ENCODE peak calls at places on chromosomes 7 and 10, in five cellular contexts. R, J, V, S and O are unnamed samples.

GRCh38 chr10:75180592-75180991 is 30.0 kb upstream of the VDAC2 start:
- DNase-seq in R (no peak), J (peak; percentile 21), V (peak; percentile 37), S (no peak), O (no peak)

GRCh38 chr7:142142702-142143101 is 31.2 kb downstream of the MGAM2 start:
- DNase-seq in R (no peak), J (no peak), V (no peak), S (no peak), O (no peak)

GRCh38 chr10:34715511-34716187 is 99.4 kb downstream of the PARD3 start:
- DNase-seq in R (no peak), J (no peak), V (no peak), S (no peak), O (no peak)

GRCh38 chr10:6216916-6217315 is 14.2 kb downstream of the PFKFB3 start:
- DNase-seq in R (no peak), J (no peak), V (no peak), S (no peak), O (no peak)

GRCh38 chr7:134710854-134711624 is 64.4 kb downstream of the BPGM start:
- DNase-seq in R (no peak), J (no peak), V (peak; percentile 70), S (no peak), O (peak; percentile 32)

GRCh38 chr10:132400041-132400546 is 3.1 kb downstream of the PWWP2B start:
- DNase-seq in R (no peak), J (no peak), V (no peak), S (no peak), O (no peak)

GRCh38 chr7:3244241-3244814 is 56.7 kb upstream of the SDK1 start:
- DNase-seq in R (no peak), J (peak; percentile 78), V (peak; percentile 9), S (no peak), O (no peak)

GRCh38 chr10:124632064-124632531 is 112.1 kb downstream of the FAM53B start:
- DNase-seq in R (peak; percentile 84), J (no peak), V (no peak), S (no peak), O (no peak)

GRCh38 chr10:73478636-73479035 is 17.2 kb downstream of the PPP3CB start:
- DNase-seq in R (no peak), J (no peak), V (no peak), S (no peak), O (no peak)

GRCh38 chr7:117072620-117073118 is 119.4 kb downstream of the ST7 start:
- DNase-seq in R (peak; percentile 88), J (peak; percentile 72), V (peak; percentile 21), S (no peak), O (peak; percentile 54)

GRCh38 chr10:128078136-128078969 is 47.9 kb downstream of the MKI67 start:
- DNase-seq in R (no peak), J (peak; percentile 30), V (peak; percentile 51), S (no peak), O (peak; percentile 56)

GRCh38 chr7:17679427-17679826 is 260.9 kb downstream of the SNX13 start:
- DNase-seq in R (no peak), J (peak; percentile 28), V (peak; percentile 78), S (no peak), O (peak; percentile 94)

GRCh38 chr7:33754933-33755928 is 150.1 kb upstream of the BMPER start:
- DNase-seq in R (no peak), J (no peak), V (no peak), S (no peak), O (no peak)

GRCh38 chr7:156534925-156535324 is 105.6 kb upstream of the RNF32 start:
- DNase-seq in R (no peak), J (no peak), V (no peak), S (no peak), O (no peak)

GRCh38 chr7:24323961-24324480 is 40.0 kb downstream of the NPY start:
- DNase-seq in R (no peak), J (no peak), V (no peak), S (no peak), O (peak; percentile 11)

GRCh38 chr10:108592926-108593325 is 1330.4 kb downstream of the XPNPEP1 start:
- DNase-seq in R (no peak), J (no peak), V (no peak), S (no peak), O (no peak)

GRCh38 chr7:135923700-135924261 is 53.4 kb downstream of the MTPN start:
- DNase-seq in R (no peak), J (peak; percentile 96), V (peak; percentile 95), S (peak; percentile 64), O (peak; percentile 74)

GRCh38 chr10:31669367-31669766 is 259.3 kb downstream of the ARHGAP12 start:
- DNase-seq in R (no peak), J (no peak), V (peak; percentile 40), S (no peak), O (no peak)

GRCh38 chr7:157977717-157978470 is 609.7 kb downstream of the PTPRN2 start:
- DNase-seq in R (no peak), J (no peak), V (no peak), S (no peak), O (no peak)

GRCh38 chr10:86964061-86964846 is 4.0 kb upstream of the ADIRF start:
- DNase-seq in R (no peak), J (no peak), V (no peak), S (no peak), O (no peak)

GRCh38 chr7:46932656-46933424 is 649.1 kb downstream of the TNS3 start:
- DNase-seq in R (peak; percentile 9), J (peak; percentile 98), V (peak; percentile 98), S (peak; percentile 77), O (peak; percentile 90)

GRCh38 chr10:43229208-43230061 is 37.4 kb downstream of the RASGEF1A start:
- DNase-seq in R (peak; percentile 5), J (no peak), V (no peak), S (no peak), O (no peak)

GRCh38 chr7:107938448-107939250 is 47.7 kb downstream of the DLD start:
- DNase-seq in R (peak; percentile 66), J (peak; percentile 27), V (peak; percentile 67), S (no peak), O (no peak)

GRCh38 chr7:92137531-92137930 is 3.3 kb upstream of the CYP51A1 start:
- DNase-seq in R (no peak), J (no peak), V (no peak), S (no peak), O (no peak)

GRCh38 chr10:18368681-18369080 is 228.5 kb downstream of the CACNB2 start:
- DNase-seq in R (no peak), J (peak; percentile 38), V (peak; percentile 20), S (no peak), O (no peak)

GRCh38 chr7:1087952-1088920 is at the start of gene GPER1:
- DNase-seq in R (peak; percentile 76), J (no peak), V (peak; percentile 67), S (peak; percentile 22), O (peak; percentile 62)

GRCh38 chr7:44225566-44226395 is 25.0 kb downstream of the YKT6 start:
- DNase-seq in R (peak; percentile 65), J (no peak), V (peak; percentile 18), S (no peak), O (peak; percentile 90)

GRCh38 chr10:117511601-117512390 is 30.8 kb upstream of the EMX2 start:
- DNase-seq in R (no peak), J (no peak), V (no peak), S (no peak), O (no peak)

GRCh38 chr7:127897704-127898454 is 133.4 kb downstream of the LRRC4 start:
- DNase-seq in R (no peak), J (peak; percentile 64), V (peak; percentile 26), S (no peak), O (no peak)

GRCh38 chr10:86936661-86937501 is 20.5 kb downstream of the MMRN2 start:
- DNase-seq in R (no peak), J (peak; percentile 59), V (peak; percentile 73), S (no peak), O (peak; percentile 39)

GRCh38 chr10:101671453-101671852 is 23.5 kb downstream of the FBXW4 start:
- DNase-seq in R (no peak), J (no peak), V (no peak), S (no peak), O (no peak)

GRCh38 chr7:154853063-154853726 is 149.7 kb downstream of the PAXIP1 start:
- DNase-seq in R (no peak), J (no peak), V (no peak), S (no peak), O (no peak)

GRCh38 chr10:86178401-86179142 is 188.0 kb downstream of the GRID1 start:
- DNase-seq in R (no peak), J (no peak), V (peak; percentile 9), S (no peak), O (no peak)